ENCODE peak calls at places on chromosomes 12 and 14, in ten cellular contexts. F is fibroblast of pulmonary artery; E is ascending aorta; Z is psoas muscle; R is fibroblast of lung; V is CD8-positive, alpha-beta T cell; Y is HFF-Myc; J is epithelial cell of esophagus; M is MCF 10A; I is BE2C. C is an unnamed sample.

GRCh38 chr12:117439531-117440001 is 78.1 kb upstream of the NOS1 start:
- DNase-seq in F (no peak), E (no peak), Z (peak), R (no peak), V (no peak), Y (no peak), J (no peak), M (no peak), I (peak), C (no peak)

GRCh38 chr14:37745657-37746056 is 150.2 kb downstream of the TTC6 start:
- DNase-seq in F (no peak), E (no peak), Z (no peak), R (no peak), V (no peak), Y (no peak), J (no peak), M (no peak), I (no peak), C (no peak)

GRCh38 chr14:99574099-99574880 is 29.7 kb downstream of the CCDC85C start:
- DNase-seq in F (peak), E (no peak), Z (no peak), R (peak), V (no peak), Y (no peak), J (peak), M (no peak), I (peak), C (peak)

GRCh38 chr12:80441921-80442320 is 2.1 kb upstream of the PTPRQ start:
- DNase-seq in F (peak), E (no peak), Z (no peak), R (peak), V (no peak), Y (no peak), J (no peak), M (no peak), I (no peak), C (peak)

GRCh38 chr12:2803635-2804380 is 8.7 kb upstream of the ITFG2 start:
- DNase-seq in F (no peak), E (peak), Z (no peak), R (no peak), V (no peak), Y (no peak), J (no peak), M (no peak), I (no peak), C (no peak)

GRCh38 chr12:77725611-77726010 is 105.1 kb upstream of the NAV3 start:
- DNase-seq in F (peak), E (no peak), Z (no peak), R (peak), V (no peak), Y (peak), J (no peak), M (no peak), I (no peak), C (peak)

GRCh38 chr12:3076730-3077571 is at the start of gene TSPAN9:
- DNase-seq in F (peak), E (peak), Z (peak), R (peak), V (peak), Y (no peak), J (peak), M (peak), I (peak), C (peak)

GRCh38 chr14:99899578-99900178 is 106.5 kb downstream of the EML1 start:
- DNase-seq in F (peak), E (no peak), Z (no peak), R (peak), V (no peak), Y (no peak), J (peak), M (peak), I (no peak), C (no peak)

GRCh38 chr14:36657409-36658090 is 4.1 kb upstream of the PAX9 start:
- DNase-seq in F (no peak), E (no peak), Z (no peak), R (no peak), V (no peak), Y (no peak), J (peak), M (no peak), I (no peak), C (no peak)

GRCh38 chr12:32907898-32908476 is 11.4 kb upstream of the PKP2 start:
- DNase-seq in F (no peak), E (no peak), Z (no peak), R (no peak), V (no peak), Y (no peak), J (no peak), M (no peak), I (no peak), C (no peak)

GRCh38 chr12:120259418-120260202 is 5.9 kb downstream of the PXN start:
- DNase-seq in F (peak), E (no peak), Z (peak), R (peak), V (no peak), Y (no peak), J (no peak), M (peak), I (no peak), C (peak)

GRCh38 chr12:120260607-120261006 is 4.9 kb downstream of the PXN start:
- DNase-seq in F (no peak), E (no peak), Z (no peak), R (no peak), V (no peak), Y (no peak), J (no peak), M (no peak), I (no peak), C (no peak)

GRCh38 chr12:120258323-120258896 is 7.1 kb downstream of the PXN start:
- DNase-seq in F (no peak), E (no peak), Z (no peak), R (no peak), V (no peak), Y (no peak), J (no peak), M (no peak), I (no peak), C (no peak)

GRCh38 chr12:120254809-120255208 is 10.7 kb downstream of the PXN start:
- DNase-seq in F (peak), E (no peak), Z (no peak), R (no peak), V (no peak), Y (no peak), J (no peak), M (no peak), I (no peak), C (no peak)

DNA sequence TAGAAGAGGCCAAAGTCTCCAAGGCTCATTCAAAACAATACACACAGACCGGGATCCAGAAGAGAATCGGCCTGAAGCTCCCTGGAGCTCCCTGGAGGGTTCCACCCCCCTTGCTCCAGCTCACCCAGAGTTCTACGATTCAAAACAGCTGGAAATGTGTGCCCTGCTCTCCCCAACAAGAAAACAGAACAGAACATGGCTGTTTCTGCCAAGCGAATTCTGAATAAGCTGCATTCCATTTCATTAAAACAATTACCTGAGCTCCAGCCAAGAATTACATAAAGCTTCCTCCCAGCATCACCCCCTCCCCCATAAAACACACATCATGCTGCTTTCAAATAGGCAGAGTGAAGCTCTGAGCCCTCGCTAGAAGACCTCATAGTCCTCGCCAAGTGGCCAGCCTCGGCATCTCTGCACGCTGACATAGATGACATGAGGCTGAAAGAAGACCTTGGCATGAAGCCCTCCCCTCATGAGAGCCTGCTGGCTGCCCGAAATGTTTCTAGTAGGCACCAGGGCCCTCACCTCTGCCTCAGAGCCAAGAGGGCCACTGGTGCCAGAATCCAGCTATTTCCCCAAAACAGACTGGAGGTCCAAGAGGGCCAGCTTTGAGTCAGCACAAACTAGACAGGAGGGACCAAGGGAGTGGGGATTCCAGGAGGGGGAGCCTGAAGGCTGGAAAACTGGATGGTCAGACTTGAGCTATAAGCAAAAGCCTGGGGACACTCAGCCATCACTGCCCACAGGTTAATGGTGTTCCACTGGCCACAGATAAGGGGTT is 8.3 kb downstream of the PXN start:
- DNase-seq in F (peak), E (peak), Z (peak), R (peak), V (no peak), Y (peak), J (peak), M (peak), I (peak), C (peak)
- TF ChIP-seq CTCF in F (peak), E (no peak), Z (no peak), R (peak), V (no peak), Y (no peak), J (peak), M (no peak), I (no peak), C (no peak)

GRCh38 chr12:10366875-10367274 is 23.0 kb downstream of the KLRK1 start:
- DNase-seq in F (peak), E (no peak), Z (no peak), R (no peak), V (no peak), Y (no peak), J (peak), M (peak), I (no peak), C (no peak)
- TF ChIP-seq CTCF in F (peak), E (no peak), Z (no peak), R (peak), V (peak), Y (peak), J (peak), M (peak), I (peak), C (peak)

GRCh38 chr12:69566603-69567002 is 18.7 kb upstream of the CCT2 start:
- DNase-seq in F (no peak), E (no peak), Z (no peak), R (no peak), V (no peak), Y (no peak), J (no peak), M (no peak), I (no peak), C (no peak)
- TF ChIP-seq CTCF in F (peak), E (no peak), Z (no peak), R (peak), V (no peak), Y (peak), J (peak), M (no peak), I (peak), C (no peak)

GRCh38 chr14:93232159-93232558 is 25.1 kb downstream of the UBR7 start:
- DNase-seq in F (no peak), E (no peak), Z (no peak), R (no peak), V (no peak), Y (no peak), J (no peak), M (no peak), I (no peak), C (no peak)

GRCh38 chr14:93234798-93235197 is 27.7 kb downstream of the UBR7 start:
- DNase-seq in F (peak), E (no peak), Z (no peak), R (peak), V (no peak), Y (no peak), J (peak), M (peak), I (no peak), C (peak)

GRCh38 chr14:93228550-93228949 is 21.5 kb downstream of the UBR7 start:
- DNase-seq in F (no peak), E (no peak), Z (no peak), R (no peak), V (no peak), Y (no peak), J (no peak), M (no peak), I (no peak), C (no peak)

GRCh38 chr14:93231129-93231979 is 24.3 kb downstream of the UBR7 start:
- DNase-seq in F (peak), E (no peak), Z (no peak), R (peak), V (no peak), Y (no peak), J (peak), M (no peak), I (peak), C (peak)

DNA sequence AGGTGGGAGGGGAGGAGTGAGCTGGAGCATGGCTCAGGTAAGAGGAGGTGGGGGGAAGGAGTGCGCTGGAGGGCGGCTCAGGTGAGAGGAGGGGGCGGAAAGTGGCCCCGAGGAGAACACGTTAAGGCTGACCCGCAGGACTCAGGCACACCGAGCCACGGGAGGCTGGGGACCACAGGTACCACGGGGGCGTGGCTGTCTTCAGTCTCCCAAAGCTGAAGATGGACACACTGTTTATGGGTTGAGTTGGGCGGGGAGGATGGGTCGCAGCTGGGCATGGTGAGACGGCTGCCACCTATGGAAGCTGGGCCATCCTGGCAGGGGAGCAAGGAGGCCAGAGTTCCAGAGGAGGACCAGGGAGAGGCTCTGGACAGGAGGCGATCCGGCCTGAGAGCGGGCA is 23.5 kb downstream of the UBR7 start:
- DNase-seq in F (no peak), E (no peak), Z (no peak), R (no peak), V (no peak), Y (no peak), J (no peak), M (no peak), I (no peak), C (no peak)
- TF ChIP-seq CTCF in F (no peak), E (no peak), Z (no peak), R (no peak), V (no peak), Y (no peak), J (no peak), M (no peak), I (no peak), C (no peak)

GRCh38 chr14:39621223-39621622 is 189.0 kb upstream of the FBXO33 start:
- DNase-seq in F (no peak), E (no peak), Z (no peak), R (no peak), V (no peak), Y (no peak), J (no peak), M (no peak), I (no peak), C (no peak)

GRCh38 chr14:39614292-39614923 is 182.2 kb upstream of the FBXO33 start:
- DNase-seq in F (no peak), E (no peak), Z (no peak), R (no peak), V (no peak), Y (no peak), J (no peak), M (no peak), I (no peak), C (no peak)

GRCh38 chr14:39617537-39617936 is 185.3 kb upstream of the FBXO33 start:
- DNase-seq in F (no peak), E (no peak), Z (no peak), R (peak), V (no peak), Y (no peak), J (no peak), M (no peak), I (no peak), C (no peak)

DNA sequence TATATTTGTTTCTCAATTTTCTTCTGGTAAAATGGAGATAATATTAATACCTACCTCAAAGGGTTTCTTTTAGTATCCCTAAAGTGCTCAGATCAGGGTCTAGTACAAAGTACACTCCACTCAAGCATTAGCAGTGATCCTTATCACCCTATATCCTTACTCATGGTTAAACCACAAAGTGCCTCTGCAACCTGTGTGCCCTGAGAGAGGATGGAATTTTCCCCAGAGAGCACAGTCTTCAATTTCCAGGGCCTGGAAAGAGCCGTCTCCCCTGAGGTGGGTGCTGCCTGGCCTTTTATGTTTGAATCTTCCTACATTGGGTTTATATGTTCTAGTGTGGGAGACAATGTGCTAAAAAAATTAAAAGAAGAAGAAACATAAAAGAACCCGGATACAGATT is 183.1 kb upstream of the FBXO33 start:
- DNase-seq in F (no peak), E (no peak), Z (no peak), R (no peak), V (no peak), Y (no peak), J (no peak), M (no peak), I (no peak), C (no peak)
- TF ChIP-seq CTCF in F (no peak), E (no peak), Z (no peak), R (no peak), V (no peak), Y (no peak), J (no peak), M (no peak), I (no peak), C (no peak)